ENCODE peak calls at places on chromosomes 16 and 17, in nine cellular contexts. D is OCI-LY7, Q is tibial nerve, N is esophagus squamous epithelium, P is A549, Z is thoracic aorta, U is ovary, T is GM23338, O is HCT116. B is an unnamed sample.

GRCh38 chr16:58495861-58496331 is 4.0 kb upstream of the NDRG4 start:
- DNase-seq in D (no peak), Q (no peak), N (no peak), P (no peak), Z (no peak), U (no peak), T (no peak), O (no peak), B (no peak)

GRCh38 chr16:16945207-16945606 is 525.6 kb downstream of the XYLT1 start:
- DNase-seq in D (no peak), Q (no peak), N (no peak), P (no peak), Z (no peak), U (no peak), T (no peak), O (no peak), B (no peak)

GRCh38 chr17:43456661-43457361 is 27.0 kb upstream of the DHX8 start:
- DNase-seq in D (no peak), Q (peak; percentile 60), N (no peak), P (no peak), Z (no peak), U (no peak), T (no peak), O (no peak), B (no peak)

GRCh38 chr16:67170948-67171649 is 761 bp downstream of the NOL3 start:
- DNase-seq in D (no peak), Q (peak; percentile 32), N (no peak), P (peak; percentile 51), Z (no peak), U (peak; percentile 38), T (no peak), O (no peak), B (no peak)

GRCh38 chr17:32688221-32688620 is 188.7 kb downstream of the MYO1D start:
- DNase-seq in D (no peak), Q (no peak), N (no peak), P (no peak), Z (no peak), U (no peak), T (no peak), O (no peak), B (no peak)

GRCh38 chr16:28200661-28201060 is 11.1 kb downstream of the XPO6 start:
- DNase-seq in D (no peak), Q (no peak), N (no peak), P (no peak), Z (no peak), U (no peak), T (no peak), O (no peak), B (no peak)

GRCh38 chr16:65604771-65605170 is 482.9 kb upstream of the CDH11 start:
- DNase-seq in D (no peak), Q (no peak), N (no peak), P (no peak), Z (no peak), U (no peak), T (no peak), O (no peak), B (no peak)

GRCh38 chr17:65561394-65562205 is at the start of gene AXIN2:
- DNase-seq in D (peak; percentile 93), Q (peak; percentile 76), N (peak; percentile 19), P (peak; percentile 90), Z (peak; percentile 66), U (peak; percentile 93), T (peak; percentile 96), O (peak; percentile 90), B (peak; percentile 93)

GRCh38 chr17:40341808-40342574 is 22.5 kb downstream of the GJD3 start:
- DNase-seq in D (no peak), Q (peak; percentile 77), N (no peak), P (peak; percentile 72), Z (no peak), U (peak; percentile 88), T (peak; percentile 87), O (no peak), B (peak; percentile 92)

GRCh38 chr16:89172901-89173628 is 1.5 kb downstream of the CDH15 start:
- DNase-seq in D (no peak), Q (no peak), N (no peak), P (no peak), Z (no peak), U (no peak), T (no peak), O (no peak), B (no peak)

DNA sequence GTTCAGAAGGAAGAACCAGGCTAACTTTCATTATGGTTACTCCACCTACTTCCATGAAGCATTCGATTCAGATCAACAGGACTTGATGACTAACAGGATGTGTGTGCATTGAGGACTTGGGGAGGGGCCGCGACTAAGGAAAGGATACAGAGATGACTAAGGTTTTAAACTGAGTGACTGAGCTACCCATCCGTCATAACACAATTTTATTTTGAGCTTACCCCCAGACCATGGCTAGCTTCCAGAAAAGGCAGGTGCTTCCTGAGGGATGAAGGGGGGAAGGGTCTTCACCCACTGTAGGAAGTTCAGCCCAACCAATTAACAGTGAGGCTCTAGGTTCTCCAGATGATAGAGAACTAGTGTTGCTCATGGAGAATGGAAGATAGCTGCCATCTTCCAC is 2.6 kb upstream of the CDYL2 start:
- DNase-seq in D (no peak), Q (no peak), N (no peak), P (peak; percentile 7), Z (no peak), U (no peak), T (no peak), O (no peak), B (no peak)
- H3K27ac ChIP-seq in D (no peak overlapping the region), Q (no peak overlapping the region), N (no peak overlapping the region), P (no peak overlapping the region), Z (no peak overlapping the region), U (no peak overlapping the region), T (no peak overlapping the region), O (no peak overlapping the region), B (no peak overlapping the region)

GRCh38 chr16:1762879-1763520 is 8.3 kb downstream of the NME3 start:
- DNase-seq in D (no peak), Q (no peak), N (no peak), P (no peak), Z (no peak), U (peak; percentile 27), T (no peak), O (no peak), B (no peak)

GRCh38 chr16:1765826-1766225 is 5.5 kb downstream of the NME3 start:
- DNase-seq in D (no peak), Q (no peak), N (no peak), P (no peak), Z (no peak), U (no peak), T (no peak), O (no peak), B (no peak)

GRCh38 chr16:1762196-1762878 is 9.0 kb downstream of the NME3 start:
- DNase-seq in D (no peak), Q (no peak), N (no peak), P (no peak), Z (no peak), U (no peak), T (no peak), O (no peak), B (no peak)

GRCh38 chr16:1764971-1765370 is 6.4 kb downstream of the NME3 start:
- DNase-seq in D (no peak), Q (no peak), N (no peak), P (no peak), Z (no peak), U (no peak), T (no peak), O (no peak), B (no peak)

DNA sequence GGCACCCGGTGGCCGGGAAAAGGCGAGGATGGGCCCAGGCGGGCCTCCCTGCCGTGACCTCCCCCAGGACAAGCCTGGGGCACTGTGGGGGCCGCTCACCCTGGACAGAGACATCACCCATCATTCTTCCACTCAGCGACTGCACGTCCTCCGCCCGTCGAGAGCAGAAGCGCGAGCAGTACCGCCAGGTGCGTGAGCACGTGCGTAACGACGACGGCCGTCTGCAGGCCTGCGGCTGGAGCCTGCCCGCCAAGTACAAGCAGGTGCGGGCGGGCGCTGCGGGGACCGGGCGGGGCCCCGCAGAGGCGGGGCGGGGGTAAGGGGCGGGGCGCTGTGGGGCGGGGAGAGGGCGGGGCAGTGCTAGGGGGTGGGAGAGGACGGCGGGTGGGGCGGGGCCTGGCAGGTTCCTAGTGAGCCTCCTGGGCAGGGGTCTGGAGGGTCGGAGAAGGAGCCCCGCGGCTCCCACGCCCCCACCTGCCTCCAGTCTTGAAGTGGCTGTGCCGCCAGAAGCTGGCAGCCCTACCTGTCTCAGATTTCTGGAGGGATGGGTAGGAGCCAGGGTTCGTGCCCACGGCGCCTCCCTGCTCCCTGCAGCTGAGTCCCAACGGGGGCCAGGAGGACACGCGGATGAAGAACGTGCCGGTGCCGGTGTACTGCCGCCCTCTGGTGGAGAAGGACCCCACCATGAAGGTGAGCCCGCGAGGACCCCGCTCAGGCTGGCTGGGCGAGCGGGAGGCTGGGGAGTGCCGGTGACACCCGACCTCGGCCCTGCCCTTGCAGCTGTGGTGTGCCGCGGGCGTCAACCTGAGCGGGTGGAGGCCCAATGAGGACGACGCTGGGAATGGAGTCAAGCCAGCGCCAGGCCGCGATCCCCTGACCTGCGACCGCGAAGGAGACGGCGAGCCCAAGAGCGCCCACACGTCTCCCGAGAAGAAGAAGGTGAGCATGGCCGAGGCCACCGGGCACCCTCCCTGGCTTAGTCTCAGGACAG is 7.5 kb downstream of the NME3 start:
- DNase-seq in D (peak; percentile 23), Q (no peak), N (no peak), P (peak; percentile 56), Z (no peak), U (no peak), T (peak; percentile 92), O (no peak), B (no peak)
- TF ChIP-seq CTCF in D (peak; percentile 44), Q (peak; percentile 35), N (peak; percentile 50), P (peak; percentile 46), Z (no peak), U (no peak), T (peak; percentile 62), O (peak; percentile 49), B (no peak)

GRCh38 chr16:85527042-85527766 is 85.9 kb upstream of the GSE1 start:
- DNase-seq in D (no peak), Q (no peak), N (no peak), P (no peak), Z (no peak), U (no peak), T (no peak), O (no peak), B (no peak)

GRCh38 chr16:85528528-85529387 is 84.4 kb upstream of the GSE1 start:
- DNase-seq in D (peak; percentile 79), Q (no peak), N (no peak), P (peak; percentile 26), Z (no peak), U (no peak), T (peak; percentile 45), O (no peak), B (no peak)

GRCh38 chr16:85529489-85530369 is 83.4 kb upstream of the GSE1 start:
- DNase-seq in D (no peak), Q (no peak), N (no peak), P (peak; percentile 21), Z (no peak), U (no peak), T (peak; percentile 42), O (no peak), B (no peak)

GRCh38 chr16:85526132-85526731 is 86.9 kb upstream of the GSE1 start:
- DNase-seq in D (no peak), Q (no peak), N (no peak), P (no peak), Z (no peak), U (no peak), T (no peak), O (no peak), B (no peak)

GRCh38 chr16:85527767-85528297 is 85.3 kb upstream of the GSE1 start:
- DNase-seq in D (no peak), Q (no peak), N (no peak), P (no peak), Z (no peak), U (no peak), T (no peak), O (no peak), B (no peak)
- H3K4me1 ChIP-seq in D (peaks cover 21% of the 10 kb centered on the region), Q (peaks cover 4% of the 10 kb centered on the region), N (peaks cover 47% of the 10 kb centered on the region), P (peaks cover 30% of the 10 kb centered on the region), Z (peaks cover 2% of the 10 kb centered on the region), U (peaks cover 13% of the 10 kb centered on the region), T (peaks cover 15% of the 10 kb centered on the region), O (peaks cover 27% of the 10 kb centered on the region), B (peaks cover 15% of the 10 kb centered on the region)

GRCh38 chr17:77151236-77151635 is 10.5 kb downstream of the SEC14L1 start:
- DNase-seq in D (no peak), Q (no peak), N (no peak), P (no peak), Z (no peak), U (no peak), T (no peak), O (no peak), B (no peak)
- H3K27ac ChIP-seq in D (no peak overlapping the region), Q (peak overlapping the region; percentile 17), N (peak overlapping the region; percentile 45), P (no peak overlapping the region), Z (no peak overlapping the region), U (no peak overlapping the region), T (no peak overlapping the region), O (no peak overlapping the region), B (no peak overlapping the region)